ENCODE peak calls at places on chromosomes 12 and 14, in four cellular contexts. I is Caco-2, J is frontal cortex, M is IMR-90. Q is an unnamed sample.

GRCh38 chr14:74720526-74720925 is 7.6 kb downstream of the FCF1 start:
- DNase-seq in I (no peak), J (no peak), M (peak; percentile 90), Q (no peak)

GRCh38 chr14:58298477-58298879 is at the start of gene ARID4A:
- DNase-seq in I (no peak), J (no peak), M (no peak), Q (peak; percentile 93)

GRCh38 chr12:11227373-11227772 is 40.6 kb upstream of the TAS2R42 start:
- DNase-seq in I (no peak), J (no peak), M (no peak), Q (no peak)

GRCh38 chr12:27657296-27657695 is 39.0 kb upstream of the REP15 start:
- DNase-seq in I (no peak), J (no peak), M (peak; percentile 72), Q (no peak)

GRCh38 chr12:517538-517937 is 57.8 kb downstream of the B4GALNT3 start:
- DNase-seq in I (no peak), J (no peak), M (no peak), Q (no peak)

GRCh38 chr14:92945959-92946846 is 23.3 kb downstream of the CHGA start:
- DNase-seq in I (no peak), J (no peak), M (peak; percentile 60), Q (peak; percentile 44)

GRCh38 chr12:119036878-119037493 is 55.6 kb downstream of the SRRM4 start:
- DNase-seq in I (no peak), J (no peak), M (no peak), Q (peak; percentile 15)

GRCh38 chr12:86663691-86664090 is 407.5 kb upstream of the MGAT4C start:
- DNase-seq in I (no peak), J (no peak), M (no peak), Q (no peak)

GRCh38 chr14:99883866-99884650 is 90.8 kb downstream of the EML1 start:
- DNase-seq in I (no peak), J (no peak), M (no peak), Q (no peak)

GRCh38 chr12:99055294-99055693 is 410.2 kb downstream of the APAF1 start:
- DNase-seq in I (no peak), J (no peak), M (no peak), Q (no peak)

GRCh38 chr12:116919247-116919671 is 8.5 kb downstream of the FBXW8 start:
- DNase-seq in I (no peak), J (no peak), M (no peak), Q (no peak)

GRCh38 chr12:7994731-7995205 is 37.7 kb upstream of the FOXJ2 start:
- DNase-seq in I (peak; percentile 60), J (no peak), M (peak; percentile 97), Q (no peak)

GRCh38 chr12:52370906-52371608 is 3.8 kb upstream of the KRT85 start:
- DNase-seq in I (no peak), J (peak; percentile 63), M (peak; percentile 46), Q (no peak)

GRCh38 chr14:101442451-101442850 is 118.8 kb upstream of the DIO3 start:
- DNase-seq in I (no peak), J (no peak), M (no peak), Q (no peak)

GRCh38 chr12:87924149-87924548 is 105.1 kb downstream of the C12orf50 start:
- DNase-seq in I (no peak), J (no peak), M (peak; percentile 73), Q (no peak)

GRCh38 chr12:107912421-107913004 is 138.0 kb downstream of the ASCL4 start:
- DNase-seq in I (no peak), J (peak; percentile 47), M (no peak), Q (peak; percentile 78)

GRCh38 chr12:26691234-26691970 is 141.6 kb downstream of the ITPR2 start:
- DNase-seq in I (no peak), J (peak; percentile 29), M (peak; percentile 99), Q (no peak)

GRCh38 chr14:84826349-84826748 is 703.6 kb upstream of the FLRT2 start:
- DNase-seq in I (no peak), J (peak; percentile 13), M (no peak), Q (no peak)

GRCh38 chr12:114013601-114014345 is 47.6 kb upstream of the RBM19 start:
- DNase-seq in I (peak; percentile 41), J (no peak), M (peak; percentile 37), Q (no peak)

GRCh38 chr12:48012070-48012469 is 7.8 kb upstream of the COL2A1 start:
- DNase-seq in I (no peak), J (no peak), M (no peak), Q (no peak)

Q was measured in pancreas.